ENCODE peak calls at places on chromosomes 16 and 17, in seven cellular contexts. E, S, U, M, C, Z and Y are unnamed samples.

GRCh38 chr17:65092262-65092661 is 35.7 kb upstream of the GNA13 start:
- DNase-seq in E (peak; percentile 64), S (no peak), U (no peak), M (no peak), C (no peak), Z (no peak), Y (no peak)

GRCh38 chr16:74987027-74987681 is 2.2 kb upstream of the WDR59 start:
- DNase-seq in E (no peak), S (no peak), U (no peak), M (no peak), C (no peak), Z (no peak), Y (no peak)

GRCh38 chr17:55883112-55883511 is 132.3 kb downstream of the PCTP start:
- DNase-seq in E (peak; percentile 10), S (no peak), U (no peak), M (no peak), C (peak; percentile 38), Z (no peak), Y (no peak)

GRCh38 chr17:58368860-58369213 is 16.8 kb upstream of the SUPT4H1 start:
- DNase-seq in E (no peak), S (no peak), U (no peak), M (no peak), C (no peak), Z (no peak), Y (no peak)

GRCh38 chr16:59259074-59259963 is 525.2 kb upstream of the GOT2 start:
- DNase-seq in E (no peak), S (no peak), U (no peak), M (no peak), C (no peak), Z (no peak), Y (peak; percentile 67)

GRCh38 chr17:77728022-77728671 is 230.4 kb upstream of the TNRC6C start:
- DNase-seq in E (peak; percentile 34), S (peak; percentile 65), U (no peak), M (no peak), C (no peak), Z (no peak), Y (no peak)

GRCh38 chr17:72338847-72339790 is 218.3 kb downstream of the SOX9 start:
- DNase-seq in E (peak; percentile 70), S (no peak), U (peak; percentile 48), M (peak; percentile 60), C (no peak), Z (no peak), Y (no peak)

GRCh38 chr16:1188781-1189189 is 35.9 kb downstream of the CACNA1H start:
- DNase-seq in E (no peak), S (no peak), U (peak; percentile 79), M (peak; percentile 84), C (peak; percentile 90), Z (peak; percentile 79), Y (peak; percentile 44)

GRCh38 chr17:75487351-75488070 is 27.8 kb downstream of the CASKIN2 start:
- DNase-seq in E (no peak), S (no peak), U (no peak), M (no peak), C (no peak), Z (no peak), Y (peak; percentile 73)

GRCh38 chr16:84913315-84913714 is 93.5 kb downstream of the CRISPLD2 start:
- DNase-seq in E (no peak), S (peak; percentile 83), U (no peak), M (no peak), C (no peak), Z (no peak), Y (no peak)

GRCh38 chr17:17675925-17676534 is 5.2 kb upstream of the RAI1 start:
- DNase-seq in E (peak; percentile 49), S (no peak), U (no peak), M (no peak), C (no peak), Z (peak; percentile 37), Y (peak; percentile 68)

GRCh38 chr17:58643147-58643546 is 48.7 kb downstream of the TEX14 start:
- DNase-seq in E (peak; percentile 57), S (no peak), U (no peak), M (no peak), C (no peak), Z (no peak), Y (no peak)

GRCh38 chr17:39194089-39194984 is 3.1 kb downstream of the CACNB1 start:
- DNase-seq in E (peak; percentile 73), S (peak; percentile 57), U (peak; percentile 56), M (no peak), C (peak; percentile 81), Z (peak; percentile 73), Y (no peak)

GRCh38 chr17:38898291-38898679 is 27.1 kb upstream of the LASP1NB start:
- DNase-seq in E (no peak), S (no peak), U (no peak), M (no peak), C (no peak), Z (no peak), Y (peak; percentile 64)

GRCh38 chr16:50864386-50864785 is 122.5 kb downstream of the CYLD start:
- DNase-seq in E (no peak), S (no peak), U (no peak), M (no peak), C (no peak), Z (no peak), Y (no peak)
- TF ChIP-seq CTCF in E (no peak), S (no peak), U (no peak), M (no peak), C (no peak), Z (no peak), Y (no peak)

GRCh38 chr17:62693616-62694415 is 66.3 kb downstream of the MRC2 start:
- DNase-seq in E (no peak), S (no peak), U (no peak), M (no peak), C (no peak), Z (no peak), Y (no peak)

GRCh38 chr17:62692159-62692651 is 64.7 kb downstream of the MRC2 start:
- DNase-seq in E (no peak), S (no peak), U (no peak), M (no peak), C (no peak), Z (no peak), Y (no peak)

GRCh38 chr17:62689441-62690167 is 62.1 kb downstream of the MRC2 start:
- DNase-seq in E (no peak), S (no peak), U (no peak), M (no peak), C (no peak), Z (no peak), Y (no peak)

GRCh38 chr17:62690168-62690897 is 62.9 kb downstream of the MRC2 start:
- DNase-seq in E (no peak), S (no peak), U (no peak), M (no peak), C (no peak), Z (no peak), Y (no peak)

GRCh38 chr17:62692721-62693431 is 65.4 kb downstream of the MRC2 start:
- DNase-seq in E (peak; percentile 51), S (no peak), U (peak; percentile 52), M (no peak), C (peak; percentile 63), Z (peak; percentile 78), Y (peak; percentile 20)
- TF ChIP-seq CTCF in E (peak; percentile 47), S (peak; percentile 36), U (peak; percentile 43), M (no peak), C (peak; percentile 51), Z (peak; percentile 26), Y (no peak)

GRCh38 chr17:4261452-4261851 is 2.3 kb downstream of the ANKFY1 start:
- DNase-seq in E (no peak), S (no peak), U (no peak), M (no peak), C (no peak), Z (no peak), Y (no peak)
- TF ChIP-seq CTCF in E (no peak), S (no peak), U (no peak), M (no peak), C (no peak), Z (no peak), Y (no peak)

GRCh38 chr17:5077781-5078105 is 524 bp upstream of the ZFP3 start:
- DNase-seq in E (no peak), S (no peak), U (no peak), M (no peak), C (no peak), Z (no peak), Y (no peak)

GRCh38 chr17:5080591-5080990 is 2.3 kb downstream of the ZFP3 start:
- DNase-seq in E (no peak), S (no peak), U (no peak), M (no peak), C (no peak), Z (no peak), Y (peak; percentile 11)

DNA sequence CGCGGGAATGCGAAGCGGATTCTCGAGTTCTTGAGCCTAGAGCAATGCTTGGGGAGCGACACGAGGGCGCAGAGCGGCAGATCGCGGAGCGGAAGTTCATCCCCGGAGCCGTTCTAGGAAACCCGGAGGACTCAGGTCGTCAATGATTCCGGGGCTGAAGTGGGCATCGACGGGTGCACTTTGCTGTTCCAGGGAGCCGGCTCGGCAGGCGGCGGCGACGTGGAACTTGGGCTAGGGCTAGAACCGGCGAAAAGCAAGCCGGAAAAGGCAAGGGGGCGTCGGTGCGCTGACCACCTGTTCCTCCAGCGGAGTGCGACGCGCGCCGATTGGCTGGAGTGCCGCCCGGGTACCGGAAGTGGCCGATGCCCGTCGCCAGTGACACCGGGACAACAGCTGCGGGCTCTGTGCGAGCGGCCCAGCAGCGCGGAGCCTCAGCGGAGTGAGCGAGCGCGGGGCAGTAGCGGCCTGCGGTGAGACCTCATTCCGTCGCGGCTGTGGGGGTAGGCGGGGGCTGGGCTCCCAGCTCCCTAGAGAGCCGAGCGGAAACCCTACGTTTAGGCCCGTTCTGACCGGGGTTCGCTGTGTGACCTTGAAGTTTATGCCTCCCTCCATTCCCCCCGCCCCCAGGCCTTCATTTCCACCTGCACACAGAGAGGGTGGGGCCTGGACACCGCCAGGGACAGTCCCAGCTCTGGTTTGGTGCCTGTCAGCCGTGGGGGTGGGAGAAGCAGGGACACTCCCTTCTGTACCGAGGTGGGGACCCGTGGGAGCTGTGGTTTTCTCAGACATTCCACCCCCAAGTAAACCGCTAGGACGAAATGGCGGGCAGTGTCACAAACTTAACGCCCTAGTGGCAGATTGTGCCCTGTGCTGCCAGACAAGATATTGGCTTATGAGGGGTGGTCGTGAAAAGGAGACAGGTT is at the start of gene ZFP3:
- DNase-seq in E (peak; percentile 92), S (peak; percentile 61), U (peak; percentile 9), M (no peak), C (peak; percentile 3), Z (peak; percentile 58), Y (peak; percentile 89)
- TF ChIP-seq CTCF in E (no peak), S (no peak), U (no peak), M (no peak), C (no peak), Z (no peak), Y (no peak)

DNA sequence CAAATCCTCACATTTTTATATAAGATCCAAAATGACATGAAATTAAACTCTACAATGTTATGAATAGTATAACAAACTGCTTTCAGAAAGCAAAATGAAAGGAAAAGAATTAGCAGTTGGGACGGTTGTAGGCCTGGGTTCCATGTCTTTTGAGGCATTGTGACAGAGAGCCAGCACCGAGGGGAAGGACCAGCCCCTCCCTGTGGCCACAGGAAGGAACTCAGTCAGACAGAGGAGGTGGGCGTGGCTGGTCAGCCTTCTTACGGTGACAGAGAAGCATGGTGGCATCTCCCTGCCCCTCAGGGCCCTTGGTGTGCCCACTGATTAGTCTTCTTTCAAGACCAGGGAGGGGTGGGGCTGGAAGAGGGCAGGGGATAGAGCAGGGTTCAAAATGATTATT is 5.7 kb downstream of the ZNF319 start:
- DNase-seq in E (peak; percentile 77), S (no peak), U (peak; percentile 31), M (no peak), C (peak; percentile 81), Z (peak; percentile 65), Y (peak; percentile 70)
- TF ChIP-seq CTCF in E (peak; percentile 44), S (no peak), U (no peak), M (no peak), C (peak; percentile 62), Z (no peak), Y (no peak)